ENCODE peak calls at places on chromosomes 13 and 19, in five cellular contexts. C is NCI-H146; G is GM04504; Z is stimulated activated CD4-positive, alpha-beta T cell treated with anti-CD3 and anti-CD28 coated beads, Interleukin-2, amount 100 ng/mL, for 48 hours; J is H9. N is an unnamed sample.

GRCh38 chr19:39444598-39445257 is 654 bp upstream of the SUPT5H start:
- DNase-seq in C (peak; percentile 35), G (no peak), Z (no peak), J (no peak), N (no peak)

GRCh38 chr13:108920137-108920536 is 290.7 kb downstream of the MYO16 start:
- DNase-seq in C (no peak), G (no peak), Z (no peak), J (no peak), N (no peak)

GRCh38 chr19:38741670-38742069 is 2.6 kb downstream of the CAPN12 start:
- DNase-seq in C (no peak), G (no peak), Z (no peak), J (no peak), N (no peak)

GRCh38 chr13:102091231-102091630 is 310.6 kb downstream of the FGF14 start:
- DNase-seq in C (no peak), G (no peak), Z (no peak), J (peak; percentile 89), N (no peak)

GRCh38 chr19:2476451-2477140 is 669 bp downstream of the GADD45B start:
- DNase-seq in C (no peak), G (no peak), Z (peak; percentile 63), J (no peak), N (no peak)

GRCh38 chr13:95485045-95485517 is 67.4 kb upstream of the CLDN10 start:
- DNase-seq in C (no peak), G (no peak), Z (no peak), J (no peak), N (no peak)

GRCh38 chr13:109376936-109377335 is 409.4 kb downstream of the IRS2 start:
- DNase-seq in C (no peak), G (no peak), Z (no peak), J (no peak), N (no peak)

GRCh38 chr13:57604442-57604841 is 27.1 kb upstream of the PCDH17 start:
- DNase-seq in C (no peak), G (no peak), Z (no peak), J (no peak), N (no peak)

GRCh38 chr13:26208292-26208691 is 13.8 kb downstream of the RNF6 start:
- DNase-seq in C (no peak), G (no peak), Z (no peak), J (no peak), N (no peak)

GRCh38 chr13:99501952-99502310 is 659 bp downstream of the TM9SF2 start:
- DNase-seq in C (peak; percentile 29), G (no peak), Z (no peak), J (no peak), N (no peak)

GRCh38 chr19:49809155-49809986 is 3.7 kb downstream of the FUZ start:
- DNase-seq in C (no peak), G (no peak), Z (peak; percentile 45), J (peak; percentile 77), N (no peak)

GRCh38 chr19:7965259-7965841 is 21.9 kb upstream of the TIMM44 start:
- DNase-seq in C (no peak), G (no peak), Z (no peak), J (no peak), N (no peak)

GRCh38 chr13:109427148-109427547 is 359.2 kb downstream of the IRS2 start:
- DNase-seq in C (no peak), G (no peak), Z (no peak), J (no peak), N (no peak)

GRCh38 chr19:54418030-54418929 is 3.0 kb downstream of the TTYH1 start:
- DNase-seq in C (no peak), G (no peak), Z (no peak), J (no peak), N (peak; percentile 39)

GRCh38 chr19:44737238-44738160 is 11.0 kb upstream of the BCL3 start:
- DNase-seq in C (no peak), G (no peak), Z (no peak), J (peak; percentile 33), N (no peak)

N was measured in HAP-1.